ENCODE peak calls at places on chromosomes 5 and 9, in ten cellular contexts. One of them, this sample, is unnamed. For H3K27me3, the result is how much of the 10 kb centered on the place peaks cover.

GRCh38 chr5:121350493-121350892 is 501.2 kb upstream of the FTMT start:
- DNase-seq in A673: no peak
- DNase-seq in right atrium auricular region: no peak
- DNase-seq in dorsolateral prefrontal cortex: no peak
- DNase-seq in AG04450: no peak
- DNase-seq in GM06990: no peak
- DNase-seq in cardiac muscle cell: no peak
- DNase-seq in GM23338: no peak
- DNase-seq in tibial nerve: no peak
- DNase-seq in psoas muscle: no peak
- DNase-seq in this sample: peak

GRCh38 chr5:74766348-74766886 is 500 bp downstream of the GFM2 start:
- DNase-seq in cardiac muscle cell: peak
- DNase-seq in GM06990: peak
- DNase-seq in tibial nerve: no peak
- DNase-seq in psoas muscle: no peak
- DNase-seq in A673: peak
- DNase-seq in AG04450: no peak
- DNase-seq in GM23338: peak
- DNase-seq in right atrium auricular region: no peak
- DNase-seq in dorsolateral prefrontal cortex: no peak
- DNase-seq in this sample: peak

GRCh38 chr5:2240118-2240904 is 357.6 kb upstream of the IRX4 start:
- DNase-seq in AG04450: no peak
- DNase-seq in GM06990: no peak
- DNase-seq in tibial nerve: no peak
- DNase-seq in A673: no peak
- DNase-seq in right atrium auricular region: no peak
- DNase-seq in GM23338: no peak
- DNase-seq in dorsolateral prefrontal cortex: no peak
- DNase-seq in cardiac muscle cell: no peak
- DNase-seq in psoas muscle: no peak
- DNase-seq in this sample: no peak

GRCh38 chr9:94867842-94868312 is 141.4 kb downstream of the AOPEP start:
- DNase-seq in cardiac muscle cell: no peak
- DNase-seq in tibial nerve: no peak
- DNase-seq in dorsolateral prefrontal cortex: no peak
- DNase-seq in GM23338: no peak
- DNase-seq in right atrium auricular region: no peak
- DNase-seq in psoas muscle: no peak
- DNase-seq in GM06990: no peak
- DNase-seq in A673: no peak
- DNase-seq in AG04450: peak
- DNase-seq in this sample: peak

GRCh38 chr5:142191776-142192175 is 83.2 kb downstream of the NDFIP1 start:
- DNase-seq in tibial nerve: no peak
- DNase-seq in AG04450: no peak
- DNase-seq in dorsolateral prefrontal cortex: no peak
- DNase-seq in A673: no peak
- DNase-seq in cardiac muscle cell: no peak
- DNase-seq in GM23338: no peak
- DNase-seq in right atrium auricular region: no peak
- DNase-seq in psoas muscle: no peak
- DNase-seq in GM06990: no peak
- DNase-seq in this sample: no peak

GRCh38 chr9:136163248-136163850 is 41.6 kb downstream of the LHX3 start:
- DNase-seq in tibial nerve: no peak
- DNase-seq in AG04450: no peak
- DNase-seq in right atrium auricular region: no peak
- DNase-seq in psoas muscle: no peak
- DNase-seq in dorsolateral prefrontal cortex: no peak
- DNase-seq in cardiac muscle cell: no peak
- DNase-seq in A673: no peak
- DNase-seq in GM06990: no peak
- DNase-seq in GM23338: no peak
- DNase-seq in this sample: no peak

GRCh38 chr9:131727184-131727785 is 12.6 kb downstream of the RAPGEF1 start:
- DNase-seq in GM23338: no peak
- DNase-seq in psoas muscle: no peak
- DNase-seq in A673: no peak
- DNase-seq in cardiac muscle cell: no peak
- DNase-seq in right atrium auricular region: no peak
- DNase-seq in AG04450: no peak
- DNase-seq in dorsolateral prefrontal cortex: no peak
- DNase-seq in GM06990: no peak
- DNase-seq in tibial nerve: no peak
- DNase-seq in this sample: peak

GRCh38 chr5:2302169-2302568 is 419.4 kb upstream of the IRX4 start:
- DNase-seq in tibial nerve: no peak
- DNase-seq in cardiac muscle cell: no peak
- DNase-seq in AG04450: no peak
- DNase-seq in GM23338: no peak
- DNase-seq in right atrium auricular region: no peak
- DNase-seq in A673: no peak
- DNase-seq in GM06990: no peak
- DNase-seq in dorsolateral prefrontal cortex: no peak
- DNase-seq in psoas muscle: no peak
- DNase-seq in this sample: no peak

GRCh38 chr5:322281-322941 is 897 bp downstream of the AHRR start:
- DNase-seq in dorsolateral prefrontal cortex: no peak
- DNase-seq in right atrium auricular region: no peak
- DNase-seq in psoas muscle: no peak
- DNase-seq in cardiac muscle cell: no peak
- DNase-seq in AG04450: no peak
- DNase-seq in GM06990: peak
- DNase-seq in GM23338: peak
- DNase-seq in tibial nerve: no peak
- DNase-seq in A673: no peak
- DNase-seq in this sample: no peak

GRCh38 chr5:322942-323879 is 1.7 kb downstream of the AHRR start:
- DNase-seq in cardiac muscle cell: no peak
- DNase-seq in psoas muscle: no peak
- DNase-seq in GM23338: peak
- DNase-seq in GM06990: no peak
- DNase-seq in tibial nerve: no peak
- DNase-seq in AG04450: no peak
- DNase-seq in right atrium auricular region: no peak
- DNase-seq in dorsolateral prefrontal cortex: no peak
- DNase-seq in A673: no peak
- DNase-seq in this sample: peak

GRCh38 chr5:320524-321232 is 836 bp upstream of the AHRR start:
- DNase-seq in cardiac muscle cell: no peak
- DNase-seq in tibial nerve: no peak
- DNase-seq in A673: no peak
- DNase-seq in GM06990: no peak
- DNase-seq in right atrium auricular region: no peak
- DNase-seq in GM23338: peak
- DNase-seq in psoas muscle: no peak
- DNase-seq in dorsolateral prefrontal cortex: no peak
- DNase-seq in AG04450: no peak
- DNase-seq in this sample: no peak

GRCh38 chr5:321726-322251 is 275 bp downstream of the AHRR start:
- DNase-seq in AG04450: no peak
- DNase-seq in cardiac muscle cell: no peak
- DNase-seq in GM23338: peak
- DNase-seq in right atrium auricular region: no peak
- DNase-seq in psoas muscle: no peak
- DNase-seq in dorsolateral prefrontal cortex: no peak
- DNase-seq in A673: no peak
- DNase-seq in GM06990: no peak
- DNase-seq in tibial nerve: no peak
- DNase-seq in this sample: no peak

DNA sequence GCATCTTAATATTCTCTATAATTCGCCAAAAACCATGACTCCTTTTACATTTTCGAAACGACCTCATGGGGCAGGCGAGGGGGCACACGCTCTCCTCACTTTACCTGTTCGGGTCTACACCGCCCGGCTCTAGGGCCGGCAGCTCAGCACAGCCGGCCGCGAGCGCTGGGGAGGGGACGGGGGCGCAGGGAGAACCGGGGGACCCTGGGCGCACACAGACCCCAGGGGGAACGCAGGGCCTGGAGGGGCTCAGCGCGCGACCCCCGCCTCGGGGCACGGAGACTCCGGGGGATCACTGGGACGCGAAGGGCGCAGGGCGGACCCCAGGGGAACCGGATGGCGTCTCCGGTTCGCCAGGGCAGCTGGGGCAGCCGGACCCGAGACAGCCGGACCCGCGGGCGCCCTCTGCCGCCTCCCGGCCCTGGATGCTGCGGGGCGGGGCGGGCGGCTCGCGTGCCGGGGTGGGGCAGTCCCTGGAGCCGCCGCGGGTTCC is at the start of gene AHRR:
- DNase-seq in GM06990: peak
- DNase-seq in psoas muscle: peak
- DNase-seq in cardiac muscle cell: peak
- DNase-seq in right atrium auricular region: no peak
- DNase-seq in GM23338: peak
- DNase-seq in tibial nerve: no peak
- DNase-seq in AG04450: no peak
- DNase-seq in A673: peak
- DNase-seq in dorsolateral prefrontal cortex: no peak
- DNase-seq in this sample: no peak
- TF ChIP-seq CTCF in GM06990: peak
- TF ChIP-seq CTCF in psoas muscle: peak
- TF ChIP-seq CTCF in cardiac muscle cell: peak
- TF ChIP-seq CTCF in right atrium auricular region: peak
- TF ChIP-seq CTCF in GM23338: peak
- TF ChIP-seq CTCF in tibial nerve: no peak
- TF ChIP-seq CTCF in AG04450: peak
- TF ChIP-seq CTCF in A673: peak
- TF ChIP-seq CTCF in dorsolateral prefrontal cortex: peak
- TF ChIP-seq CTCF in this sample: peak

DNA sequence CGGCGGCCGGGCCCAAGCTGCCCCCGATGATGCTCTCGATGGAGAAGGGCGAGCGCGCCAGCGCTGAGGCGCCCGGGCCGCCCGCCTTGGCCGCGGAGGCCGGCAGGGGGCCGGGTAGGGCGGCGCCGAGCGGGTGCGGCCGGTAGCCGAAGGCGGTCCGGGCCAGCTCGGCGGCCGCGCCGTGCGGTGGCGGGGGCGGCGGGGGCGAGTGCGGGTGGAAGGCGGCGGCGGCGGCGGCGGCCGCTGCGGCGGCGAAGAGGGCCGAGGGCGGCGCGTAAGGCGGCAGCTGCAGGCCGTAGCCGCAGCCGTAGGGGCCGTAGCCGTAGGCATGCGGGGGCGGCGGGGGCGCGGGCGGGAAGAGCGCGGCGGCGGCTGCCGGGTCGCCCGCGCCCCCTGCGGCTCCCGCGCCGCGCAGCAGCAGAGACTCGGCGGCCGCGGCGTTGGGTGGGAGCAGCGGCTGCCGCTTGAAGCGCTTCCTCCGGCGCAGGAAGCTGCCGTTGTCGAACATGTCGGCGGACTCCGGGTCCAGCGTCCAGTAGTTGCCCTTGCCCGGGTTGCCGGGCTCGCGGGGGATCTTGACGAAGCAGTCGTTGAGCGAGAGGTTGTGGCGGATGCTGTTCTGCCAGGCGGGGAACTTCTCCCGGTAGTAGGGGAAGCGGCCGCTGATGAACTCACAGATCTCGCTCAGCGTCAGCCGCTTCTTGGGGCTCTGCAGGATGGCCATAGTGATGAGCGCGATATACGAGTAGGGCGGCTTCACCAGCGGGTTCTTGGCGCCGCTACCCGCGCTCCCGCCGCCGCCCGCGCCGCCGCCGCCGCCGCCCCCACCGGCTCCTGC is 1.1 kb downstream of the FOXD1 start:
- DNase-seq in right atrium auricular region: no peak
- DNase-seq in tibial nerve: no peak
- DNase-seq in cardiac muscle cell: peak
- DNase-seq in AG04450: no peak
- DNase-seq in A673: peak
- DNase-seq in GM23338: peak
- DNase-seq in psoas muscle: peak
- DNase-seq in GM06990: no peak
- DNase-seq in dorsolateral prefrontal cortex: no peak
- DNase-seq in this sample: peak
- H3K27me3 ChIP-seq in right atrium auricular region: half or more
- H3K27me3 ChIP-seq in tibial nerve: half or more
- H3K27me3 ChIP-seq in cardiac muscle cell: half or more
- H3K27me3 ChIP-seq in AG04450: under half
- H3K27me3 ChIP-seq in A673: half or more
- H3K27me3 ChIP-seq in GM23338: half or more
- H3K27me3 ChIP-seq in psoas muscle: half or more
- H3K27me3 ChIP-seq in GM06990: under half
- H3K27me3 ChIP-seq in dorsolateral prefrontal cortex: half or more
- H3K27me3 ChIP-seq in this sample: half or more

GRCh38 chr5:133404724-133405123 is 207.6 kb downstream of the FSTL4 start:
- DNase-seq in psoas muscle: no peak
- DNase-seq in AG04450: no peak
- DNase-seq in right atrium auricular region: no peak
- DNase-seq in tibial nerve: no peak
- DNase-seq in cardiac muscle cell: no peak
- DNase-seq in A673: peak
- DNase-seq in GM06990: no peak
- DNase-seq in GM23338: peak
- DNase-seq in dorsolateral prefrontal cortex: peak
- DNase-seq in this sample: peak
- TF ChIP-seq CTCF in psoas muscle: no peak
- TF ChIP-seq CTCF in AG04450: no peak
- TF ChIP-seq CTCF in right atrium auricular region: no peak
- TF ChIP-seq CTCF in tibial nerve: no peak
- TF ChIP-seq CTCF in cardiac muscle cell: no peak
- TF ChIP-seq CTCF in A673: peak
- TF ChIP-seq CTCF in GM06990: peak
- TF ChIP-seq CTCF in GM23338: peak
- TF ChIP-seq CTCF in dorsolateral prefrontal cortex: no peak
- TF ChIP-seq CTCF in this sample: peak

GRCh38 chr5:135473956-135474670 is 22.0 kb upstream of the TIFAB start:
- DNase-seq in GM06990: no peak
- DNase-seq in AG04450: no peak
- DNase-seq in GM23338: no peak
- DNase-seq in psoas muscle: no peak
- DNase-seq in right atrium auricular region: no peak
- DNase-seq in tibial nerve: no peak
- DNase-seq in dorsolateral prefrontal cortex: peak
- DNase-seq in A673: no peak
- DNase-seq in cardiac muscle cell: no peak
- DNase-seq in this sample: no peak

GRCh38 chr5:135481387-135481786 is 29.2 kb upstream of the TIFAB start:
- DNase-seq in dorsolateral prefrontal cortex: no peak
- DNase-seq in AG04450: no peak
- DNase-seq in cardiac muscle cell: no peak
- DNase-seq in tibial nerve: no peak
- DNase-seq in GM23338: no peak
- DNase-seq in right atrium auricular region: no peak
- DNase-seq in A673: no peak
- DNase-seq in GM06990: no peak
- DNase-seq in psoas muscle: no peak
- DNase-seq in this sample: no peak

GRCh38 chr5:135478938-135479337 is 26.8 kb upstream of the TIFAB start:
- DNase-seq in AG04450: no peak
- DNase-seq in tibial nerve: no peak
- DNase-seq in dorsolateral prefrontal cortex: no peak
- DNase-seq in right atrium auricular region: no peak
- DNase-seq in psoas muscle: no peak
- DNase-seq in GM23338: no peak
- DNase-seq in GM06990: no peak
- DNase-seq in A673: no peak
- DNase-seq in cardiac muscle cell: no peak
- DNase-seq in this sample: no peak

GRCh38 chr5:135476615-135477493 is 24.7 kb upstream of the TIFAB start:
- DNase-seq in AG04450: no peak
- DNase-seq in GM23338: no peak
- DNase-seq in GM06990: no peak
- DNase-seq in A673: no peak
- DNase-seq in dorsolateral prefrontal cortex: no peak
- DNase-seq in right atrium auricular region: no peak
- DNase-seq in psoas muscle: no peak
- DNase-seq in tibial nerve: no peak
- DNase-seq in cardiac muscle cell: no peak
- DNase-seq in this sample: no peak

DNA sequence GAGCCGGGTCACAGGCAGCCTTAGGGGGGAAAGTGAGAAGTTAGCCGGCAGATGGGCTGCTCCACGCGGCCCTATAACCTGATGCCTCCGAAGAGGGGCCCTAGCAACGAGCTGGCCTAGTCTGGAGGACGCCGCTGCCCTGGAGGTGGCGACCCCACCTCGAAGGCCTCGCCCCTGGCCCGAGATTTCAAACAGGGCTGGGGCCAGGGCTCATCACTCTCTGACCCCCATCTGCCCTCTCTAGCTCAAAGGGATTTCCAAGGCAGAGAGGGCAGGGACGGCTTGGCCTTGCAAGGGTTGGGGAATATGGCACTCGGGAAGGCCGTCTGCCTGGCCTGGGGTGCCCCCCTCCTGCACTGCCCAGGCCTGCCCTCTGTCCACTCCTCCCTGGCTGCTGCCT is 25.4 kb upstream of the TIFAB start:
- DNase-seq in cardiac muscle cell: no peak
- DNase-seq in tibial nerve: no peak
- DNase-seq in AG04450: no peak
- DNase-seq in psoas muscle: no peak
- DNase-seq in GM23338: no peak
- DNase-seq in A673: no peak
- DNase-seq in dorsolateral prefrontal cortex: no peak
- DNase-seq in right atrium auricular region: no peak
- DNase-seq in GM06990: no peak
- DNase-seq in this sample: no peak
- H3K27me3 ChIP-seq in cardiac muscle cell: half or more
- H3K27me3 ChIP-seq in tibial nerve: under half
- H3K27me3 ChIP-seq in AG04450: under half
- H3K27me3 ChIP-seq in psoas muscle: under half
- H3K27me3 ChIP-seq in GM23338: half or more
- H3K27me3 ChIP-seq in A673: under half
- H3K27me3 ChIP-seq in dorsolateral prefrontal cortex: under half
- H3K27me3 ChIP-seq in right atrium auricular region: under half
- H3K27me3 ChIP-seq in GM06990: under half
- H3K27me3 ChIP-seq in this sample: under half